ENCODE peak calls at places on chromosomes 4 and X, in four cellular contexts. J is MM.1S, B is tibial nerve, E is HCT116. W is an unnamed sample.

GRCh38 chr4:11596989-11597388 is 168.3 kb upstream of the HS3ST1 start:
- DNase-seq in B (no peak), E (no peak), J (no peak), W (no peak)

GRCh38 chrX:93420090-93420489 is 253.3 kb downstream of the NAP1L3 start:
- DNase-seq in J (no peak), E (no peak), B (no peak), W (no peak)

GRCh38 chrX:69556094-69557011 is 52.2 kb downstream of the NALF2 start:
- DNase-seq in J (no peak), E (peak; percentile 84), B (no peak), W (peak; percentile 4)

GRCh38 chrX:122135070-122135469 is 1049.0 kb upstream of the GRIA3 start:
- DNase-seq in B (peak; percentile 4), J (no peak), E (no peak), W (no peak)

GRCh38 chr4:144178414-144178813 is 37.9 kb upstream of the GYPA start:
- DNase-seq in B (no peak), E (no peak), J (no peak), W (no peak)

GRCh38 chrX:100328342-100328741 is 81.7 kb downstream of the PCDH19 start:
- DNase-seq in J (no peak), B (no peak), E (no peak), W (no peak)

GRCh38 chr4:72997409-72997808 is 72.1 kb downstream of the COX18 start:
- DNase-seq in J (no peak), B (no peak), E (no peak), W (no peak)

GRCh38 chrX:80430826-80431501 is 10.7 kb downstream of the TENT5D start:
- DNase-seq in B (peak; percentile 5), E (no peak), J (peak; percentile 37), W (no peak)

GRCh38 chr4:7787067-7787466 is 152.6 kb downstream of the AFAP1 start:
- DNase-seq in E (no peak), B (no peak), J (no peak), W (no peak)

GRCh38 chr4:173370477-173371291 is at the start of gene SAP30:
- DNase-seq in B (peak; percentile 98), E (peak; percentile 94), J (peak; percentile 98), W (peak; percentile 91)

GRCh38 chrX:41580423-41581064 is 108.2 kb upstream of the GPR34 start:
- DNase-seq in J (no peak), E (no peak), B (no peak), W (no peak)

GRCh38 chrX:40996886-40997530 is 88.2 kb upstream of the USP9X start:
- DNase-seq in J (no peak), B (peak; percentile 11), E (peak; percentile 42), W (peak; percentile 31)

GRCh38 chrX:39869846-39870601 is 227.7 kb downstream of the BCOR start:
- DNase-seq in E (no peak), B (no peak), J (no peak), W (no peak)

GRCh38 chrX:107565005-107565404 is 63.3 kb upstream of the PRPS1 start:
- DNase-seq in J (no peak), B (no peak), E (no peak), W (no peak)

GRCh38 chr4:29014555-29014954 is 1705.6 kb upstream of the PCDH7 start:
- DNase-seq in E (no peak), J (no peak), B (no peak), W (no peak)

GRCh38 chr4:129926936-129927335 is 831.0 kb downstream of the C4orf33 start:
- DNase-seq in J (peak; percentile 14), B (no peak), E (no peak), W (no peak)

GRCh38 chrX:37302569-37302968 is 46.6 kb upstream of the PRRG1 start:
- DNase-seq in J (no peak), B (peak; percentile 5), E (peak; percentile 10), W (no peak)

GRCh38 chr4:115090483-115091075 is 22.8 kb downstream of the NDST4 start:
- DNase-seq in J (peak; percentile 64), B (no peak), E (peak; percentile 32), W (no peak)

GRCh38 chr4:141871086-141871485 is 234.7 kb downstream of the IL15 start:
- DNase-seq in J (no peak), B (no peak), E (no peak), W (no peak)

GRCh38 chr4:102599887-102600286 is 98.7 kb downstream of the NFKB1 start:
- DNase-seq in E (no peak), J (no peak), B (no peak), W (no peak)

GRCh38 chr4:89657931-89658700 is 178.8 kb downstream of the SNCA start:
- DNase-seq in B (no peak), J (peak; percentile 73), E (peak; percentile 28), W (peak; percentile 16)

GRCh38 chr4:180449395-180449956 is 1793.7 kb upstream of the TENM3 start:
- DNase-seq in J (peak; percentile 39), B (no peak), E (peak; percentile 66), W (no peak)

GRCh38 chr4:81194286-81194685 is 20.7 kb downstream of the PRKG2 start:
- DNase-seq in B (no peak), J (no peak), E (no peak), W (no peak)

GRCh38 chr4:71262161-71262560 is 76.7 kb upstream of the SLC4A4 start:
- DNase-seq in E (no peak), B (no peak), J (no peak), W (no peak)

GRCh38 chrX:16316336-16316735 is 149.1 kb downstream of the MAGEB17 start:
- DNase-seq in B (no peak), J (no peak), E (no peak), W (no peak)

GRCh38 chrX:131332331-131332730 is 43.2 kb upstream of the IGSF1 start:
- DNase-seq in B (no peak), J (no peak), E (no peak), W (no peak)

GRCh38 chrX:2176733-2177132 is 324.0 kb downstream of the DHRSX start:
- DNase-seq in E (no peak), J (no peak), B (no peak), W (no peak)

GRCh38 chrX:111129949-111130348 is 34.0 kb downstream of the PAK3 start:
- DNase-seq in E (no peak), B (no peak), J (no peak), W (no peak)

GRCh38 chrX:95076449-95076848 is 1402.4 kb downstream of the FAM133A start:
- DNase-seq in B (no peak), E (no peak), J (peak; percentile 33), W (no peak)

GRCh38 chr4:155999743-156000142 is 46.1 kb upstream of the CTSO start:
- DNase-seq in E (peak; percentile 0), J (no peak), B (peak; percentile 36), W (no peak)

GRCh38 chrX:47199286-47199685 is 5.7 kb downstream of the UBA1 start:
- DNase-seq in E (no peak), B (no peak), J (no peak), W (no peak)

GRCh38 chr4:24775209-24775608 is 20.2 kb upstream of the SOD3 start:
- DNase-seq in B (no peak), J (no peak), E (no peak), W (no peak)

GRCh38 chr4:183192566-183192965 is 93.5 kb downstream of the WWC2 start:
- DNase-seq in J (no peak), B (no peak), E (no peak), W (no peak)

GRCh38 chr4:47490550-47490949 is 5.5 kb downstream of the ATP10D start:
- DNase-seq in B (no peak), E (peak; percentile 36), J (peak; percentile 44), W (peak; percentile 33)

GRCh38 chr4:129968778-129969177 is 872.8 kb downstream of the C4orf33 start:
- DNase-seq in B (no peak), J (no peak), E (no peak), W (no peak)

GRCh38 chr4:41264212-41264611 is 7.5 kb downstream of the UCHL1 start:
- DNase-seq in J (no peak), E (no peak), B (no peak), W (no peak)

GRCh38 chr4:152243890-152244595 is 291.8 kb downstream of the FBXW7 start:
- DNase-seq in E (no peak), B (peak; percentile 34), J (no peak), W (no peak)

GRCh38 chr4:69546121-69546520 is 50.4 kb upstream of the UGT2B4 start:
- DNase-seq in B (no peak), E (no peak), J (peak; percentile 42), W (no peak)

GRCh38 chr4:921830-922331 is 10.2 kb downstream of the GAK start:
- DNase-seq in E (no peak), J (no peak), B (no peak), W (no peak)
- H3K4me3 ChIP-seq in E (no peak overlapping the region), J (no peak overlapping the region), B (no peak overlapping the region), W (no peak overlapping the region)

GRCh38 chr4:184315675-184316359 is 98.1 kb upstream of the ENPP6 start:
- DNase-seq in B (peak; percentile 1), J (no peak), E (no peak), W (no peak)

GRCh38 chr4:184313058-184313709 is 95.5 kb upstream of the ENPP6 start:
- DNase-seq in J (no peak), E (no peak), B (peak; percentile 1), W (no peak)

GRCh38 chr4:184312126-184312525 is 94.5 kb upstream of the ENPP6 start:
- DNase-seq in J (no peak), E (no peak), B (peak; percentile 0), W (no peak)

GRCh38 chr4:184316821-184317220 is 99.1 kb upstream of the ENPP6 start:
- DNase-seq in E (no peak), B (peak; percentile 1), J (no peak), W (no peak)

GRCh38 chr4:184313710-184314659 is 96.3 kb upstream of the ENPP6 start:
- DNase-seq in B (peak; percentile 5), E (no peak), J (no peak), W (no peak)
- H3K4me3 ChIP-seq in B (no peak overlapping the region), E (no peak overlapping the region), J (no peak overlapping the region), W (no peak overlapping the region)

DNA sequence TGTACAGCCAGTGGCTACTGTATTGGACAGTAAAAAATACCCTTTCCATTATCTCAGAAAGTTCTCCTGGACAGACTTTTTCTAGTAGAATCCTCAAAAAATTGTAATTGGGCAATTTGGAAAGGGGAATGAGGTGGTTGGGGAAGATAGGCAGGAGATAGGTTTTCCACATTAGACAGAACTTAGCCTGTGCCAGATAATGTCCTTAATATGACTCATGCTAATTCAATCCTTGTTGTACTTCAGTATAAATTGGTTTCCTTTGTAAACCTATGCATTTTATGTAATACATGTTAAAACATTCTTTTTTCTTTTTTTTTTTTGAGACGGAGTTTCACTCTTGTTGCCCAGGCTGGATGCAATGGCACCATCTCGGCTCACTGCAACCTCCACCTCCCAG is 8.9 kb downstream of the EIF4E start:
- DNase-seq in E (no peak), J (no peak), B (no peak), W (no peak)
- H3K4me3 ChIP-seq in E (no peak overlapping the region), J (no peak overlapping the region), B (no peak overlapping the region), W (no peak overlapping the region)

DNA sequence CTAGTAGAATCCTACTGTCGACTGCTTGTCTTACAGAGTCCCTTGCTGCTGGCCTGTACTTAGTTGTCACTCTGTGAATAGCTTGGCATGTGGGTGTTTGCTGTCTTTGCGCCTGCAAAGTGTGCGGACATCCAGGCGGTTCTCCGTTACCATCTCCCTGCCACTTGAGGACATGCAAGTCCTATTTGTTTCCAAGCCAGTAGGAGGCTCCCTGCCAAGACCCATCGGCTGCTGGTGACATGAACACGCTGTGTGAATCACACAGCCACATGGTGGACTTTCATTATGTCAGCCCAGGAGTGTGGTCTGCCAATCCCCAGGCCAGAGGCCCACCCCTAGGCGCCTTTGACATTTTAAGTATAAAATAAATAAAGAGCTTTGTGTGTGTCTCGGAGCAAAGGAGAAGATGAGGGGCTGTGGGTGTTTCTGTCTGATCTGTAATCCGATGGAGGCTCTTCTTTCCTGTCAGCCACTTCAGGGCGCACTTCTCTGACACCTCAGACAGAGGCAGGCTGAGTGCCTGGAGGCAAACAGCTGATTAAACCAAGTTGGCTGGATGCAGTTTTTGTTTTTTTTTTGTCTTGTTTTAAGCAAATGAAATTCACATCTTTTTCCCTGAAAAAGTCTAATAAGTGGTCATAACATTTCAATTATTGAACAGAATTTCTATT is 51.5 kb downstream of the ALPK1 start:
- DNase-seq in J (no peak), E (peak; percentile 32), B (peak; percentile 16), W (peak; percentile 72)
- H3K4me3 ChIP-seq in J (no peak overlapping the region), E (no peak overlapping the region), B (no peak overlapping the region), W (no peak overlapping the region)